ENCODE peak calls at places on chromosomes 13 and 19, in seven cellular contexts. R is mesothelial cell of epicardium; T is cardiac muscle cell; C is adrenal gland; I is LNCaP clone FGC; Z is CD4-positive, alpha-beta memory T cell; S is GM10248. L is an unnamed sample.
A peak's percentile ranks its signal among the peaks of the same experiment; 100 is the strongest.

GRCh38 chr19:42207767-42208259 is 9.7 kb downstream of the DEDD2 start:
- DNase-seq in I (no peak), C (no peak), T (no peak), S (no peak), Z (no peak), R (no peak), L (no peak)

GRCh38 chr13:112261924-112262323 is 114.2 kb upstream of the SPACA7 start:
- DNase-seq in Z (no peak), C (no peak), R (no peak), T (no peak), I (no peak), S (no peak), L (no peak)

GRCh38 chr19:55265723-55266386 is 7.0 kb upstream of the PPP6R1 start:
- DNase-seq in R (no peak), I (no peak), S (no peak), T (no peak), C (no peak), Z (no peak), L (no peak)

GRCh38 chr19:18764591-18765051 is 26.5 kb downstream of the COMP start:
- DNase-seq in T (no peak), R (no peak), S (no peak), I (no peak), Z (no peak), C (no peak), L (no peak)

GRCh38 chr19:50167314-50167721 is 4.2 kb upstream of the IZUMO2 start:
- DNase-seq in T (no peak), S (no peak), Z (no peak), C (no peak), I (no peak), R (no peak), L (no peak)

GRCh38 chr13:82176761-82177160 is 1705.5 kb downstream of the SLITRK1 start:
- DNase-seq in Z (no peak), R (no peak), S (no peak), I (no peak), C (no peak), T (no peak), L (no peak)

GRCh38 chr19:3506384-3507340 is 551 bp downstream of the FZR1 start:
- DNase-seq in I (no peak), C (peak; percentile 64), S (peak; percentile 55), Z (peak; percentile 29), T (peak; percentile 43), R (no peak), L (no peak)

GRCh38 chr19:9793051-9793591 is 24.6 kb upstream of the ZNF846 start:
- DNase-seq in I (no peak), Z (peak; percentile 65), R (no peak), C (peak; percentile 74), T (no peak), S (no peak), L (no peak)

GRCh38 chr13:40629678-40630384 is 36.6 kb downstream of the FOXO1 start:
- DNase-seq in I (no peak), R (no peak), Z (no peak), C (no peak), S (peak; percentile 50), T (no peak), L (no peak)

GRCh38 chr19:56304243-56304642 is 10.4 kb downstream of the ZSCAN5A start:
- DNase-seq in S (no peak), Z (no peak), C (no peak), I (no peak), R (no peak), T (no peak), L (no peak)

GRCh38 chr13:43874512-43875092 is 4.9 kb downstream of the CCDC122 start:
- DNase-seq in R (no peak), C (no peak), S (peak; percentile 17), Z (peak; percentile 27), I (no peak), T (peak; percentile 27), L (no peak)